ENCODE peak calls at places on chromosomes 12 and 14, in eight cellular contexts. N, Z, X, A, W, L, T and D are unnamed samples.

GRCh38 chr12:30691122-30691879 is 4.4 kb downstream of the IPO8 start:
- DNase-seq in N (peak), Z (no peak), X (no peak), A (peak), W (no peak), L (no peak), T (no peak), D (peak)

GRCh38 chr12:83573676-83574075 is 887.0 kb downstream of the TMTC2 start:
- DNase-seq in N (peak), Z (no peak), X (no peak), A (no peak), W (no peak), L (no peak), T (no peak), D (peak)

GRCh38 chr12:127162902-127163301 is 1104.1 kb upstream of the TMEM132C start:
- DNase-seq in N (peak), Z (no peak), X (no peak), A (no peak), W (no peak), L (no peak), T (no peak), D (peak)

GRCh38 chr14:105336477-105337287 is 22.1 kb downstream of the PACS2 start:
- DNase-seq in N (no peak), Z (no peak), X (no peak), A (no peak), W (no peak), L (no peak), T (no peak), D (no peak)

GRCh38 chr12:6368906-6369525 is 6.3 kb downstream of the SCNN1A start:
- DNase-seq in N (no peak), Z (no peak), X (no peak), A (no peak), W (no peak), L (no peak), T (no peak), D (no peak)

GRCh38 chr14:91229743-91230200 is 14.7 kb downstream of the GPR68 start:
- DNase-seq in N (peak), Z (no peak), X (no peak), A (no peak), W (no peak), L (no peak), T (no peak), D (peak)

GRCh38 chr12:21336656-21337055 is 1.9 kb upstream of the SLCO1A2 start:
- DNase-seq in N (no peak), Z (no peak), X (peak), A (peak), W (no peak), L (no peak), T (peak), D (no peak)

GRCh38 chr14:37187294-37187693 is 10.4 kb upstream of the MIPOL1 start:
- DNase-seq in N (no peak), Z (no peak), X (no peak), A (no peak), W (no peak), L (no peak), T (no peak), D (no peak)

GRCh38 chr14:22836301-22837058 is at the start of gene MMP14:
- DNase-seq in N (peak), Z (peak), X (no peak), A (no peak), W (peak), L (no peak), T (no peak), D (peak)

GRCh38 chr12:47801170-47801903 is 18.4 kb downstream of the HDAC7 start:
- DNase-seq in N (no peak), Z (no peak), X (no peak), A (no peak), W (peak), L (no peak), T (no peak), D (no peak)

GRCh38 chr12:93325855-93326254 is 51.9 kb upstream of the NUDT4 start:
- DNase-seq in N (no peak), Z (no peak), X (no peak), A (no peak), W (no peak), L (no peak), T (no peak), D (peak)

GRCh38 chr12:78829690-78830089 is 34.9 kb upstream of the SYT1 start:
- DNase-seq in N (no peak), Z (no peak), X (no peak), A (no peak), W (no peak), L (no peak), T (no peak), D (no peak)

GRCh38 chr12:82425241-82425640 is 66.9 kb downstream of the METTL25 start:
- DNase-seq in N (peak), Z (no peak), X (no peak), A (no peak), W (no peak), L (no peak), T (no peak), D (peak)

GRCh38 chr14:61403411-61403810 is 82.0 kb downstream of the PRKCH start:
- DNase-seq in N (no peak), Z (no peak), X (no peak), A (no peak), W (no peak), L (no peak), T (no peak), D (no peak)

GRCh38 chr12:52032431-52032796 is 18.8 kb upstream of the NR4A1 start:
- DNase-seq in N (peak), Z (no peak), X (no peak), A (no peak), W (peak), L (peak), T (peak), D (no peak)

GRCh38 chr14:69107407-69108003 is 45.4 kb downstream of the DCAF5 start:
- DNase-seq in N (peak), Z (peak), X (no peak), A (peak), W (no peak), L (peak), T (no peak), D (no peak)